ENCODE peak calls at places on chromosomes 7 and 10, in eight cellular contexts. One of them, this sample, is unnamed.

GRCh38 chr10:96890172-96890513 is 58.0 kb downstream of the LCOR start:
- DNase-seq in IMR-90: no peak
- DNase-seq in mesenchymal stem cell: no peak
- DNase-seq in neural progenitor cell: no peak
- DNase-seq in CD4-positive, alpha-beta T cell: no peak
- DNase-seq in thyroid gland: no peak
- DNase-seq in endodermal cell: no peak
- DNase-seq in fibroblast of lung: peak
- DNase-seq in this sample: no peak

GRCh38 chr10:63697956-63698814 is 177.0 kb downstream of the REEP3 start:
- DNase-seq in IMR-90: no peak
- DNase-seq in neural progenitor cell: no peak
- DNase-seq in endodermal cell: no peak
- DNase-seq in fibroblast of lung: no peak
- DNase-seq in thyroid gland: no peak
- DNase-seq in CD4-positive, alpha-beta T cell: no peak
- DNase-seq in mesenchymal stem cell: no peak
- DNase-seq in this sample: no peak

GRCh38 chr7:140008755-140009610 is 53.8 kb downstream of the PARP12 start:
- DNase-seq in mesenchymal stem cell: no peak
- DNase-seq in fibroblast of lung: no peak
- DNase-seq in IMR-90: no peak
- DNase-seq in neural progenitor cell: no peak
- DNase-seq in endodermal cell: no peak
- DNase-seq in thyroid gland: no peak
- DNase-seq in CD4-positive, alpha-beta T cell: no peak
- DNase-seq in this sample: no peak

GRCh38 chr7:28500143-28500542 is 87.8 kb downstream of the CREB5 start:
- DNase-seq in IMR-90: no peak
- DNase-seq in endodermal cell: no peak
- DNase-seq in neural progenitor cell: no peak
- DNase-seq in thyroid gland: no peak
- DNase-seq in fibroblast of lung: no peak
- DNase-seq in mesenchymal stem cell: no peak
- DNase-seq in CD4-positive, alpha-beta T cell: no peak
- DNase-seq in this sample: no peak

GRCh38 chr10:100939763-100940344 is 27.1 kb downstream of the SLF2 start:
- DNase-seq in endodermal cell: no peak
- DNase-seq in thyroid gland: no peak
- DNase-seq in mesenchymal stem cell: peak
- DNase-seq in IMR-90: peak
- DNase-seq in neural progenitor cell: no peak
- DNase-seq in fibroblast of lung: peak
- DNase-seq in CD4-positive, alpha-beta T cell: no peak
- DNase-seq in this sample: no peak

GRCh38 chr7:47047384-47047783 is 534.5 kb downstream of the TNS3 start:
- DNase-seq in IMR-90: no peak
- DNase-seq in neural progenitor cell: no peak
- DNase-seq in endodermal cell: no peak
- DNase-seq in mesenchymal stem cell: no peak
- DNase-seq in thyroid gland: no peak
- DNase-seq in CD4-positive, alpha-beta T cell: no peak
- DNase-seq in fibroblast of lung: peak
- DNase-seq in this sample: no peak

GRCh38 chr7:50978633-50979215 is 196.0 kb upstream of the GRB10 start:
- DNase-seq in fibroblast of lung: peak
- DNase-seq in neural progenitor cell: peak
- DNase-seq in mesenchymal stem cell: peak
- DNase-seq in CD4-positive, alpha-beta T cell: no peak
- DNase-seq in endodermal cell: no peak
- DNase-seq in thyroid gland: no peak
- DNase-seq in IMR-90: no peak
- DNase-seq in this sample: no peak

GRCh38 chr10:31977440-31978157 is 49.0 kb upstream of the ARHGAP12 start:
- DNase-seq in IMR-90: peak
- DNase-seq in thyroid gland: no peak
- DNase-seq in endodermal cell: no peak
- DNase-seq in fibroblast of lung: peak
- DNase-seq in mesenchymal stem cell: peak
- DNase-seq in CD4-positive, alpha-beta T cell: no peak
- DNase-seq in neural progenitor cell: no peak
- DNase-seq in this sample: no peak

GRCh38 chr10:6310977-6311376 is 108.2 kb downstream of the PFKFB3 start:
- DNase-seq in endodermal cell: no peak
- DNase-seq in neural progenitor cell: no peak
- DNase-seq in thyroid gland: no peak
- DNase-seq in CD4-positive, alpha-beta T cell: no peak
- DNase-seq in fibroblast of lung: no peak
- DNase-seq in IMR-90: no peak
- DNase-seq in mesenchymal stem cell: no peak
- DNase-seq in this sample: no peak

GRCh38 chr10:88039496-88040200 is 176.2 kb downstream of the PTEN start:
- DNase-seq in IMR-90: peak
- DNase-seq in thyroid gland: no peak
- DNase-seq in mesenchymal stem cell: peak
- DNase-seq in neural progenitor cell: no peak
- DNase-seq in endodermal cell: no peak
- DNase-seq in fibroblast of lung: peak
- DNase-seq in CD4-positive, alpha-beta T cell: no peak
- DNase-seq in this sample: no peak

GRCh38 chr7:139602143-139602722 is 78.7 kb downstream of the CLEC2L start:
- DNase-seq in mesenchymal stem cell: peak
- DNase-seq in neural progenitor cell: peak
- DNase-seq in IMR-90: peak
- DNase-seq in fibroblast of lung: peak
- DNase-seq in thyroid gland: no peak
- DNase-seq in CD4-positive, alpha-beta T cell: no peak
- DNase-seq in endodermal cell: no peak
- DNase-seq in this sample: no peak

GRCh38 chr7:159094919-159095915 is 49.5 kb downstream of the VIPR2 start:
- DNase-seq in neural progenitor cell: no peak
- DNase-seq in IMR-90: no peak
- DNase-seq in thyroid gland: no peak
- DNase-seq in mesenchymal stem cell: no peak
- DNase-seq in fibroblast of lung: no peak
- DNase-seq in CD4-positive, alpha-beta T cell: no peak
- DNase-seq in endodermal cell: peak
- DNase-seq in this sample: no peak

GRCh38 chr7:2255145-2256139 is 13.4 kb downstream of the NUDT1 start:
- DNase-seq in fibroblast of lung: peak
- DNase-seq in CD4-positive, alpha-beta T cell: no peak
- DNase-seq in mesenchymal stem cell: no peak
- DNase-seq in endodermal cell: no peak
- DNase-seq in IMR-90: no peak
- DNase-seq in neural progenitor cell: no peak
- DNase-seq in thyroid gland: no peak
- DNase-seq in this sample: no peak

GRCh38 chr10:71868192-71868697 is 17.2 kb upstream of the PSAP start:
- DNase-seq in fibroblast of lung: peak
- DNase-seq in thyroid gland: peak
- DNase-seq in endodermal cell: no peak
- DNase-seq in neural progenitor cell: no peak
- DNase-seq in mesenchymal stem cell: peak
- DNase-seq in CD4-positive, alpha-beta T cell: no peak
- DNase-seq in IMR-90: peak
- DNase-seq in this sample: no peak

GRCh38 chr7:54349259-54349658 is 192.9 kb upstream of the VSTM2A start:
- DNase-seq in thyroid gland: no peak
- DNase-seq in fibroblast of lung: peak
- DNase-seq in mesenchymal stem cell: no peak
- DNase-seq in CD4-positive, alpha-beta T cell: no peak
- DNase-seq in IMR-90: no peak
- DNase-seq in neural progenitor cell: no peak
- DNase-seq in endodermal cell: no peak
- DNase-seq in this sample: no peak

GRCh38 chr7:40978047-40978446 is 724.8 kb downstream of the INHBA start:
- DNase-seq in neural progenitor cell: no peak
- DNase-seq in endodermal cell: no peak
- DNase-seq in mesenchymal stem cell: no peak
- DNase-seq in IMR-90: no peak
- DNase-seq in thyroid gland: no peak
- DNase-seq in fibroblast of lung: peak
- DNase-seq in CD4-positive, alpha-beta T cell: no peak
- DNase-seq in this sample: no peak
- H3K27ac ChIP-seq in neural progenitor cell: no peak
- H3K27ac ChIP-seq in endodermal cell: no peak
- H3K27ac ChIP-seq in mesenchymal stem cell: no peak
- H3K27ac ChIP-seq in IMR-90: no peak
- H3K27ac ChIP-seq in thyroid gland: no peak
- H3K27ac ChIP-seq in fibroblast of lung: no peak
- H3K27ac ChIP-seq in CD4-positive, alpha-beta T cell: no peak
- H3K27ac ChIP-seq in this sample: no peak

DNA sequence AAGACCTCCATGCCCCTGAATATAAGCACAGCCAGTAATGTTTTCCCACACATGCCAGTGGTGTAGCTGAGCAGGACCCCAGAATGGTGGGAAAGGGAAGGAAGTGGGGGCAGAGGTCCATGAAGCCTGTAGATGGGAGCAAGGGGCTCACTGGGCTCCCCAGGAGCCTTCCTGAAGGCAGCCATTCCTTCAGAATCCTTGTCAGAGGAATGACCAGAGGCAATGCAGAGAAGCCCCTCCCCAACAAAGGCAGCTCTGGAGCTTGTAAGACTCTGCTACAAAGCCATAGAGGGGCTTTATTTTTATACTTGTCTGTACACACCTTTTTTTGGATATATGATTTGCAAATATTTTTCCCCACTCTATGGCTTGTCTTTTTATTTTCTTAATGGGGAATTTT is 165.0 kb upstream of the TCF7L2 start:
- DNase-seq in IMR-90: no peak
- DNase-seq in fibroblast of lung: no peak
- DNase-seq in endodermal cell: no peak
- DNase-seq in thyroid gland: no peak
- DNase-seq in mesenchymal stem cell: no peak
- DNase-seq in neural progenitor cell: peak
- DNase-seq in CD4-positive, alpha-beta T cell: no peak
- DNase-seq in this sample: no peak
- H3K27ac ChIP-seq in IMR-90: no peak
- H3K27ac ChIP-seq in fibroblast of lung: no peak
- H3K27ac ChIP-seq in endodermal cell: no peak
- H3K27ac ChIP-seq in thyroid gland: no peak
- H3K27ac ChIP-seq in mesenchymal stem cell: no peak
- H3K27ac ChIP-seq in neural progenitor cell: no peak
- H3K27ac ChIP-seq in CD4-positive, alpha-beta T cell: no peak
- H3K27ac ChIP-seq in this sample: no peak

DNA sequence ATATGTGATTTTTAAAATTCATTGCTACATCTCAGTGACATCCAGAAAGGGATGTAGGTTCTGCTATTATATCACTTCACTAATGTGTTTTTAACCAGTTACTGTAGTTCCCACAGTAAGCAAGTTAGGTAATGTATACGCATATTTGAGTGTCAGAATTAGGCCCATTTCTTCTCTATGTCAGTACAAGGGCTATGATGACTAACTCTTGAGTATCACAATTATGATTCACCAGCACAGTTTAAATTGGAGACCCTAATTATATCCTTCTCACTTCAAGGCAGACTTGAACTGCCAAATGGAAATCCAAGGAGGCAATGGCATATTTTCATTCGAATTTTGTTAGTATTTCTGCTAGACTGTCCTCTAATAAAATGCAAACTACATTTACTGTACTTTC is 23.6 kb downstream of the BZW2 start:
- DNase-seq in IMR-90: peak
- DNase-seq in CD4-positive, alpha-beta T cell: no peak
- DNase-seq in mesenchymal stem cell: peak
- DNase-seq in endodermal cell: no peak
- DNase-seq in thyroid gland: no peak
- DNase-seq in fibroblast of lung: peak
- DNase-seq in neural progenitor cell: no peak
- DNase-seq in this sample: no peak
- H3K27ac ChIP-seq in IMR-90: peak
- H3K27ac ChIP-seq in CD4-positive, alpha-beta T cell: no peak
- H3K27ac ChIP-seq in mesenchymal stem cell: no peak
- H3K27ac ChIP-seq in endodermal cell: no peak
- H3K27ac ChIP-seq in thyroid gland: peak
- H3K27ac ChIP-seq in fibroblast of lung: peak
- H3K27ac ChIP-seq in neural progenitor cell: no peak
- H3K27ac ChIP-seq in this sample: no peak

GRCh38 chr7:35839860-35840854 is 39.3 kb downstream of the SEPTIN7 start:
- DNase-seq in IMR-90: peak
- DNase-seq in neural progenitor cell: no peak
- DNase-seq in endodermal cell: no peak
- DNase-seq in thyroid gland: no peak
- DNase-seq in mesenchymal stem cell: peak
- DNase-seq in CD4-positive, alpha-beta T cell: no peak
- DNase-seq in fibroblast of lung: peak
- DNase-seq in this sample: no peak
- H3K27ac ChIP-seq in IMR-90: peak
- H3K27ac ChIP-seq in neural progenitor cell: no peak
- H3K27ac ChIP-seq in endodermal cell: no peak
- H3K27ac ChIP-seq in thyroid gland: no peak
- H3K27ac ChIP-seq in mesenchymal stem cell: peak
- H3K27ac ChIP-seq in CD4-positive, alpha-beta T cell: no peak
- H3K27ac ChIP-seq in fibroblast of lung: no peak
- H3K27ac ChIP-seq in this sample: no peak

GRCh38 chr7:36215017-36215621 is 62.1 kb downstream of the EEPD1 start:
- DNase-seq in CD4-positive, alpha-beta T cell: no peak
- DNase-seq in endodermal cell: peak
- DNase-seq in IMR-90: no peak
- DNase-seq in mesenchymal stem cell: no peak
- DNase-seq in neural progenitor cell: no peak
- DNase-seq in fibroblast of lung: no peak
- DNase-seq in thyroid gland: no peak
- DNase-seq in this sample: no peak

GRCh38 chr7:36216063-36216684 is 63.1 kb downstream of the EEPD1 start:
- DNase-seq in fibroblast of lung: peak
- DNase-seq in IMR-90: peak
- DNase-seq in mesenchymal stem cell: peak
- DNase-seq in thyroid gland: peak
- DNase-seq in CD4-positive, alpha-beta T cell: no peak
- DNase-seq in neural progenitor cell: no peak
- DNase-seq in endodermal cell: peak
- DNase-seq in this sample: no peak

GRCh38 chr7:36217211-36217960 is 64.3 kb downstream of the EEPD1 start:
- DNase-seq in IMR-90: no peak
- DNase-seq in endodermal cell: peak
- DNase-seq in CD4-positive, alpha-beta T cell: no peak
- DNase-seq in mesenchymal stem cell: no peak
- DNase-seq in fibroblast of lung: no peak
- DNase-seq in thyroid gland: no peak
- DNase-seq in neural progenitor cell: no peak
- DNase-seq in this sample: no peak

GRCh38 chr7:36217961-36218284 is 64.9 kb downstream of the EEPD1 start:
- DNase-seq in thyroid gland: no peak
- DNase-seq in fibroblast of lung: no peak
- DNase-seq in endodermal cell: peak
- DNase-seq in CD4-positive, alpha-beta T cell: no peak
- DNase-seq in IMR-90: no peak
- DNase-seq in mesenchymal stem cell: no peak
- DNase-seq in neural progenitor cell: no peak
- DNase-seq in this sample: no peak

DNA sequence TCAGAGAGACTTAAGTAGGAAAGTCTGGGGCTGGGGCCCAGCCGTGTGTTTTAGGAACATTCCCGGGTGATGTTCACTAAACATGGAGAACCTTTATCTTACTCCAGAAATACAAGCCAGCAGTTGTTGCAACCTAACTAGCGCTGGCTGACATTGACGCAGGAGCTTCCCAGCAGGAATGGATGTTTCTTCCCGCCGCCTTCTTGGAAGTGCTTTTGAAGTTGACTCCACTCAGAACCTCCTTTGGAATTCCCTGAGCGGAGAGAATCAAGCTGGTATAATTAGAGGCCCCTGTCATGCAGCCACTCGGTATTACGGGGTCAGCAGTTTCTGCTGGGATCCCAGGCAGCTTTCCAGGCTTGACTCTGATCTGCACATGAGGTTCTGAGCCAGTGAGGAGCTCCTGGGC is 61.6 kb downstream of the EEPD1 start:
- DNase-seq in neural progenitor cell: no peak
- DNase-seq in mesenchymal stem cell: no peak
- DNase-seq in IMR-90: peak
- DNase-seq in thyroid gland: no peak
- DNase-seq in endodermal cell: peak
- DNase-seq in fibroblast of lung: peak
- DNase-seq in CD4-positive, alpha-beta T cell: no peak
- DNase-seq in this sample: no peak
- H3K27ac ChIP-seq in neural progenitor cell: no peak
- H3K27ac ChIP-seq in mesenchymal stem cell: no peak
- H3K27ac ChIP-seq in IMR-90: no peak
- H3K27ac ChIP-seq in thyroid gland: no peak
- H3K27ac ChIP-seq in endodermal cell: peak
- H3K27ac ChIP-seq in fibroblast of lung: no peak
- H3K27ac ChIP-seq in CD4-positive, alpha-beta T cell: no peak
- H3K27ac ChIP-seq in this sample: no peak

This sample was measured in substantia nigra.